ENCODE peak calls at places on chromosome 18, in five cellular contexts. Y, I, H, R and N are unnamed samples.

GRCh38 chr18:32919799-32920198 is 147.0 kb upstream of the KLHL14 start:
- DNase-seq in R (no peak), I (peak; percentile 56), Y (no peak), H (no peak), N (peak; percentile 2)

GRCh38 chr18:60506190-60506589 is 133.6 kb upstream of the MC4R start:
- DNase-seq in R (no peak), H (no peak), Y (no peak), I (no peak), N (no peak)

GRCh38 chr18:56702946-56703345 is 51.8 kb downstream of the WDR7 start:
- DNase-seq in Y (no peak), I (peak; percentile 57), H (no peak), R (peak; percentile 21), N (peak; percentile 22)

GRCh38 chr18:50274044-50274442 is 7.3 kb downstream of the MBD1 start:
- DNase-seq in Y (no peak), H (no peak), I (no peak), R (no peak), N (no peak)

GRCh38 chr18:8744656-8745055 is 39.3 kb downstream of the MTCL1 start:
- DNase-seq in I (no peak), H (no peak), Y (no peak), R (no peak), N (no peak)

GRCh38 chr18:3624818-3625716 is 175.1 kb downstream of the TGIF1 start:
- DNase-seq in Y (no peak), R (no peak), I (peak; percentile 97), H (no peak), N (peak; percentile 85)

GRCh38 chr18:55968550-55968949 is 380.6 kb upstream of the TCF4 start:
- DNase-seq in Y (no peak), I (peak; percentile 74), R (no peak), H (no peak), N (peak; percentile 47)

GRCh38 chr18:13377496-13377895 is 158.9 kb downstream of the LDLRAD4 start:
- DNase-seq in R (no peak), H (no peak), I (peak; percentile 20), Y (no peak), N (no peak)

GRCh38 chr18:55999641-56000040 is 411.6 kb upstream of the TCF4 start:
- DNase-seq in R (no peak), I (peak; percentile 36), Y (no peak), H (no peak), N (peak; percentile 35)

GRCh38 chr18:26415041-26415440 is 133.3 kb downstream of the KCTD1 start:
- DNase-seq in H (no peak), R (no peak), I (no peak), Y (no peak), N (peak; percentile 12)

GRCh38 chr18:47151457-47151856 is 1.2 kb upstream of the HDHD2 start:
- DNase-seq in Y (no peak), I (no peak), H (no peak), R (no peak), N (no peak)

GRCh38 chr18:58781627-58782194 is 83.0 kb upstream of the ZNF532 start:
- DNase-seq in Y (peak; percentile 56), H (peak; percentile 35), I (peak; percentile 79), R (peak; percentile 67), N (peak; percentile 65)

GRCh38 chr18:36247036-36247435 is 50.5 kb upstream of the FHOD3 start:
- DNase-seq in H (no peak), I (no peak), Y (no peak), R (no peak), N (no peak)

GRCh38 chr18:76458522-76459311 is 36.3 kb downstream of the ZNF516 start:
- DNase-seq in Y (no peak), I (no peak), H (no peak), R (no peak), N (no peak)

GRCh38 chr18:79680100-79680879 is 687 bp downstream of the CTDP1 start:
- DNase-seq in Y (no peak), R (peak; percentile 14), I (peak; percentile 62), H (peak; percentile 38), N (peak; percentile 65)

GRCh38 chr18:647304-647703 is 10.1 kb upstream of the TYMS start:
- DNase-seq in R (no peak), H (no peak), I (no peak), Y (no peak), N (no peak)

GRCh38 chr18:79962835-79963657 is 1.4 kb upstream of the HSBP1L1 start:
- DNase-seq in R (peak; percentile 31), I (no peak), H (no peak), Y (peak; percentile 51), N (no peak)

GRCh38 chr18:27120246-27120645 is 64.9 kb downstream of the CHST9 start:
- DNase-seq in H (no peak), R (no peak), Y (no peak), I (no peak), N (no peak)

GRCh38 chr18:44968336-44968735 is 287.6 kb downstream of the SETBP1 start:
- DNase-seq in H (no peak), R (no peak), Y (no peak), I (peak; percentile 2), N (no peak)

GRCh38 chr18:45619062-45619825 is 4.0 kb downstream of the SLC14A2 start:
- DNase-seq in Y (no peak), R (no peak), H (no peak), I (peak; percentile 38), N (peak; percentile 36)

GRCh38 chr18:8478166-8478967 is 130.9 kb upstream of the RAB12 start:
- DNase-seq in H (peak; percentile 23), I (peak; percentile 44), R (peak; percentile 68), Y (peak; percentile 75), N (peak; percentile 79)

GRCh38 chr18:36308711-36309435 is 11.4 kb downstream of the FHOD3 start:
- DNase-seq in I (no peak), Y (no peak), R (no peak), H (no peak), N (no peak)

GRCh38 chr18:57585421-57585820 is 1.1 kb downstream of the FECH start:
- DNase-seq in R (no peak), Y (no peak), I (peak; percentile 25), H (no peak), N (no peak)

GRCh38 chr18:25786778-25787177 is 303.6 kb downstream of the SS18 start:
- DNase-seq in Y (no peak), I (peak; percentile 92), R (no peak), H (no peak), N (peak; percentile 74)

GRCh38 chr18:58776084-58776483 is 88.6 kb upstream of the ZNF532 start:
- DNase-seq in R (no peak), I (no peak), Y (no peak), H (no peak), N (no peak)

GRCh38 chr18:9643549-9643948 is 29.2 kb upstream of the PPP4R1 start:
- DNase-seq in R (no peak), I (peak; percentile 96), Y (no peak), H (no peak), N (peak; percentile 92)